ENCODE peak calls at places on chromosomes 2 and 18, in nine cellular contexts. One of them, this sample, is unnamed. For H3K36me3, the result is how much of the 10 kb centered on the place peaks cover.

GRCh38 chr2:158131919-158132566 is 30.4 kb downstream of the UPP2 start:
- DNase-seq in right lobe of liver: peak
- DNase-seq in pancreas: peak
- DNase-seq in astrocyte: no peak
- DNase-seq in right atrium auricular region: no peak
- DNase-seq in CD8-positive, alpha-beta memory T cell: no peak
- DNase-seq in Karpas-422: no peak
- DNase-seq in hepatocyte: peak
- DNase-seq in BJ: no peak
- DNase-seq in this sample: no peak

GRCh38 chr2:50444286-50444685 is 587.6 kb downstream of the NRXN1 start:
- DNase-seq in right lobe of liver: no peak
- DNase-seq in CD8-positive, alpha-beta memory T cell: no peak
- DNase-seq in right atrium auricular region: no peak
- DNase-seq in hepatocyte: no peak
- DNase-seq in astrocyte: peak
- DNase-seq in pancreas: no peak
- DNase-seq in Karpas-422: no peak
- DNase-seq in BJ: no peak
- DNase-seq in this sample: no peak

GRCh38 chr2:29309090-29310054 is 194.2 kb downstream of the CLIP4 start:
- DNase-seq in pancreas: peak
- DNase-seq in astrocyte: peak
- DNase-seq in CD8-positive, alpha-beta memory T cell: peak
- DNase-seq in right lobe of liver: no peak
- DNase-seq in right atrium auricular region: no peak
- DNase-seq in hepatocyte: peak
- DNase-seq in BJ: no peak
- DNase-seq in Karpas-422: peak
- DNase-seq in this sample: peak

GRCh38 chr2:68709421-68709911 is 25.1 kb upstream of the ARHGAP25 start:
- DNase-seq in right atrium auricular region: no peak
- DNase-seq in pancreas: no peak
- DNase-seq in hepatocyte: peak
- DNase-seq in BJ: no peak
- DNase-seq in CD8-positive, alpha-beta memory T cell: no peak
- DNase-seq in astrocyte: peak
- DNase-seq in right lobe of liver: no peak
- DNase-seq in Karpas-422: peak
- DNase-seq in this sample: peak

GRCh38 chr2:102061962-102062795 is 70.4 kb downstream of the IL1R2 start:
- DNase-seq in pancreas: no peak
- DNase-seq in right lobe of liver: no peak
- DNase-seq in CD8-positive, alpha-beta memory T cell: no peak
- DNase-seq in right atrium auricular region: no peak
- DNase-seq in hepatocyte: no peak
- DNase-seq in Karpas-422: no peak
- DNase-seq in BJ: no peak
- DNase-seq in astrocyte: peak
- DNase-seq in this sample: peak

GRCh38 chr2:157441072-157441454 is 2.8 kb downstream of the CYTIP start:
- DNase-seq in hepatocyte: no peak
- DNase-seq in astrocyte: no peak
- DNase-seq in Karpas-422: peak
- DNase-seq in pancreas: no peak
- DNase-seq in right lobe of liver: no peak
- DNase-seq in right atrium auricular region: no peak
- DNase-seq in BJ: no peak
- DNase-seq in CD8-positive, alpha-beta memory T cell: no peak
- DNase-seq in this sample: peak

GRCh38 chr18:46402945-46403344 is 254.1 kb downstream of the LOXHD1 start:
- DNase-seq in astrocyte: no peak
- DNase-seq in right atrium auricular region: no peak
- DNase-seq in CD8-positive, alpha-beta memory T cell: no peak
- DNase-seq in hepatocyte: no peak
- DNase-seq in BJ: no peak
- DNase-seq in Karpas-422: no peak
- DNase-seq in right lobe of liver: no peak
- DNase-seq in pancreas: no peak
- DNase-seq in this sample: no peak

GRCh38 chr2:237594514-237594871 is 4.0 kb upstream of the RAB17 start:
- DNase-seq in hepatocyte: peak
- DNase-seq in CD8-positive, alpha-beta memory T cell: no peak
- DNase-seq in right atrium auricular region: no peak
- DNase-seq in astrocyte: no peak
- DNase-seq in pancreas: no peak
- DNase-seq in BJ: no peak
- DNase-seq in right lobe of liver: no peak
- DNase-seq in Karpas-422: no peak
- DNase-seq in this sample: peak

GRCh38 chr18:61216086-61216485 is 117.1 kb upstream of the CDH20 start:
- DNase-seq in right atrium auricular region: no peak
- DNase-seq in hepatocyte: no peak
- DNase-seq in BJ: no peak
- DNase-seq in pancreas: no peak
- DNase-seq in astrocyte: no peak
- DNase-seq in right lobe of liver: no peak
- DNase-seq in CD8-positive, alpha-beta memory T cell: no peak
- DNase-seq in Karpas-422: no peak
- DNase-seq in this sample: no peak

GRCh38 chr2:127015106-127015910 is 91.6 kb downstream of the BIN1 start:
- DNase-seq in astrocyte: peak
- DNase-seq in hepatocyte: no peak
- DNase-seq in CD8-positive, alpha-beta memory T cell: no peak
- DNase-seq in Karpas-422: no peak
- DNase-seq in right atrium auricular region: no peak
- DNase-seq in right lobe of liver: no peak
- DNase-seq in pancreas: no peak
- DNase-seq in BJ: no peak
- DNase-seq in this sample: no peak

GRCh38 chr2:30684546-30684945 is 122.7 kb downstream of the CAPN13 start:
- DNase-seq in right atrium auricular region: no peak
- DNase-seq in astrocyte: no peak
- DNase-seq in right lobe of liver: no peak
- DNase-seq in Karpas-422: no peak
- DNase-seq in CD8-positive, alpha-beta memory T cell: no peak
- DNase-seq in pancreas: no peak
- DNase-seq in hepatocyte: no peak
- DNase-seq in BJ: no peak
- DNase-seq in this sample: no peak

DNA sequence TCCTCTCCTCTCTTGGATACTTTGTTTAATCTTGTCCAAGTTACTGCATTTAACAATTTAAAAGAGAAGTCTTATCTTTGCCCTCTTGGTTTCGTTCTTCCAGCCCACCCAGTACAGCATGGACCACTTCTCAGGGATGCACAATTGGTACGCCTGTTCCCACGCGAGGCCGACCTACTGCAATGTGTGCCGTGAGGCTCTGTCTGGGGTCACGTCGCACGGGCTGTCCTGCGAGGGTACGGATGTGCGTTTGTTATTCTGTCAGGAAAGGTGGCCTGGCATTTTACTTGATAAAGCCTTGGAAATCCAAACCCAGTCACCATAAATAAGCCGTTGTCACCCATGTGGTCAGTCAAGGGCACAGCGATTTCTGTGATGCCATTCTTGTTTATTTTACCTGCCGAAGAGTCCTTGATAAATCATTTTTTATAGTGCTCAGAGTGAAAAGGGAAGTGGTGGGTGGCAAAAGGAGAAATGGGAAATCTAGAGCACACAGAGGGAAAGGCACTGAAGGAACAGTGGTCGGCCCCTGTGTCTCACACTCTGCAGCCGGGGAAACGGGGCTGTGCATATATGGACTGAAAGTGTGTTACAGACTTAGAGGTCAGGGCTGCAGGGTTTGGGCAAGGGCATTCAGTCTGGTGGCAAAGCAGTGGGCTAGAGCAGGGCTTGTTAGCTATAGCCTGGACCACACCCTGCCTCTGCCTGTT is 80.5 kb downstream of the DGKD start:
- DNase-seq in CD8-positive, alpha-beta memory T cell: no peak
- DNase-seq in right atrium auricular region: no peak
- DNase-seq in astrocyte: no peak
- DNase-seq in BJ: no peak
- DNase-seq in right lobe of liver: no peak
- DNase-seq in hepatocyte: no peak
- DNase-seq in pancreas: no peak
- DNase-seq in Karpas-422: no peak
- DNase-seq in this sample: no peak
- H3K36me3 ChIP-seq in CD8-positive, alpha-beta memory T cell: under half
- H3K36me3 ChIP-seq in right atrium auricular region: under half
- H3K36me3 ChIP-seq in astrocyte: under half
- H3K36me3 ChIP-seq in BJ: under half
- H3K36me3 ChIP-seq in right lobe of liver: under half
- H3K36me3 ChIP-seq in hepatocyte: under half
- H3K36me3 ChIP-seq in pancreas: under half
- H3K36me3 ChIP-seq in Karpas-422: under half
- H3K36me3 ChIP-seq in this sample: under half

GRCh38 chr2:105886029-105886454 is 141.3 kb downstream of the NCK2 start:
- DNase-seq in right lobe of liver: no peak
- DNase-seq in right atrium auricular region: peak
- DNase-seq in CD8-positive, alpha-beta memory T cell: no peak
- DNase-seq in astrocyte: peak
- DNase-seq in Karpas-422: no peak
- DNase-seq in BJ: peak
- DNase-seq in pancreas: no peak
- DNase-seq in hepatocyte: no peak
- DNase-seq in this sample: no peak

GRCh38 chr2:105882920-105883319 is 138.2 kb downstream of the NCK2 start:
- DNase-seq in right lobe of liver: no peak
- DNase-seq in CD8-positive, alpha-beta memory T cell: no peak
- DNase-seq in pancreas: no peak
- DNase-seq in Karpas-422: no peak
- DNase-seq in astrocyte: no peak
- DNase-seq in hepatocyte: no peak
- DNase-seq in BJ: no peak
- DNase-seq in right atrium auricular region: no peak
- DNase-seq in this sample: no peak

GRCh38 chr2:105885456-105885855 is 140.7 kb downstream of the NCK2 start:
- DNase-seq in astrocyte: no peak
- DNase-seq in right atrium auricular region: no peak
- DNase-seq in CD8-positive, alpha-beta memory T cell: no peak
- DNase-seq in hepatocyte: no peak
- DNase-seq in Karpas-422: no peak
- DNase-seq in right lobe of liver: no peak
- DNase-seq in BJ: no peak
- DNase-seq in pancreas: no peak
- DNase-seq in this sample: no peak

GRCh38 chr2:105886680-105887079 is 142.0 kb downstream of the NCK2 start:
- DNase-seq in astrocyte: no peak
- DNase-seq in pancreas: no peak
- DNase-seq in right atrium auricular region: no peak
- DNase-seq in hepatocyte: no peak
- DNase-seq in BJ: no peak
- DNase-seq in right lobe of liver: no peak
- DNase-seq in Karpas-422: no peak
- DNase-seq in CD8-positive, alpha-beta memory T cell: no peak
- DNase-seq in this sample: no peak

GRCh38 chr2:105883911-105884694 is 139.4 kb downstream of the NCK2 start:
- DNase-seq in hepatocyte: no peak
- DNase-seq in CD8-positive, alpha-beta memory T cell: no peak
- DNase-seq in pancreas: no peak
- DNase-seq in BJ: no peak
- DNase-seq in right atrium auricular region: peak
- DNase-seq in right lobe of liver: no peak
- DNase-seq in Karpas-422: no peak
- DNase-seq in astrocyte: no peak
- DNase-seq in this sample: no peak
- H3K36me3 ChIP-seq in hepatocyte: under half
- H3K36me3 ChIP-seq in CD8-positive, alpha-beta memory T cell: under half
- H3K36me3 ChIP-seq in pancreas: under half
- H3K36me3 ChIP-seq in BJ: under half
- H3K36me3 ChIP-seq in right atrium auricular region: under half
- H3K36me3 ChIP-seq in right lobe of liver: under half
- H3K36me3 ChIP-seq in Karpas-422: under half
- H3K36me3 ChIP-seq in astrocyte: under half
- H3K36me3 ChIP-seq in this sample: under half

GRCh38 chr2:233275223-233275622 is 23.8 kb downstream of the ATG16L1 start:
- DNase-seq in hepatocyte: no peak
- DNase-seq in BJ: no peak
- DNase-seq in CD8-positive, alpha-beta memory T cell: no peak
- DNase-seq in astrocyte: no peak
- DNase-seq in right atrium auricular region: no peak
- DNase-seq in pancreas: no peak
- DNase-seq in right lobe of liver: no peak
- DNase-seq in Karpas-422: no peak
- DNase-seq in this sample: no peak

GRCh38 chr2:233281553-233281952 is 26.1 kb upstream of the SAG start:
- DNase-seq in right atrium auricular region: no peak
- DNase-seq in Karpas-422: no peak
- DNase-seq in right lobe of liver: no peak
- DNase-seq in hepatocyte: no peak
- DNase-seq in CD8-positive, alpha-beta memory T cell: no peak
- DNase-seq in astrocyte: no peak
- DNase-seq in BJ: no peak
- DNase-seq in pancreas: no peak
- DNase-seq in this sample: no peak

GRCh38 chr2:233281986-233282603 is 25.5 kb upstream of the SAG start:
- DNase-seq in Karpas-422: no peak
- DNase-seq in CD8-positive, alpha-beta memory T cell: no peak
- DNase-seq in astrocyte: no peak
- DNase-seq in right atrium auricular region: no peak
- DNase-seq in BJ: no peak
- DNase-seq in right lobe of liver: no peak
- DNase-seq in pancreas: no peak
- DNase-seq in hepatocyte: no peak
- DNase-seq in this sample: no peak

GRCh38 chr2:233280114-233280693 is 27.4 kb upstream of the SAG start:
- DNase-seq in hepatocyte: no peak
- DNase-seq in pancreas: no peak
- DNase-seq in BJ: no peak
- DNase-seq in astrocyte: no peak
- DNase-seq in CD8-positive, alpha-beta memory T cell: no peak
- DNase-seq in Karpas-422: no peak
- DNase-seq in right atrium auricular region: no peak
- DNase-seq in right lobe of liver: no peak
- DNase-seq in this sample: no peak

DNA sequence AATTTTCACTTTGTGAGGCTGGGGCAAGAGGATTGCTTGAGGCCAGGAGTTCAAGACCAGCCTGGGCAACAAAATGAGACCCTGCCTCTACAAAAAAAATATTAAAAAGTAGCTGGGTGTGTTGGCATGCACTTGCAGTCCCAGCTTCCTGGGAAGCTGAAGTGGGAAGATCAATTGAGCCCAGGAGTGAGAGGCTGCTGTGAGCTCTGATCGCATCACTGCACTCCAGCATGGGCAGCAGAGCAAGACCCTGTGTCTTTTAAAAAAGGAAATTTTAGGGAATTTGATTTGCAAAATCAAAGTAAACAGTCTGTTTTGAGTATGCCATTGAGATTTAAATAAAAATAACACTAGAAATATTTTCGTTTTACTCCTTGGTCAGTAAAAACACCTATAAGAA is 27.4 kb downstream of the ATG16L1 start:
- DNase-seq in hepatocyte: no peak
- DNase-seq in BJ: no peak
- DNase-seq in right atrium auricular region: no peak
- DNase-seq in right lobe of liver: no peak
- DNase-seq in astrocyte: no peak
- DNase-seq in pancreas: no peak
- DNase-seq in Karpas-422: no peak
- DNase-seq in CD8-positive, alpha-beta memory T cell: no peak
- DNase-seq in this sample: no peak
- H3K36me3 ChIP-seq in hepatocyte: under half
- H3K36me3 ChIP-seq in BJ: under half
- H3K36me3 ChIP-seq in right atrium auricular region: half or more
- H3K36me3 ChIP-seq in right lobe of liver: half or more
- H3K36me3 ChIP-seq in astrocyte: half or more
- H3K36me3 ChIP-seq in pancreas: under half
- H3K36me3 ChIP-seq in Karpas-422: half or more
- H3K36me3 ChIP-seq in CD8-positive, alpha-beta memory T cell: half or more
- H3K36me3 ChIP-seq in this sample: under half

GRCh38 chr2:53881360-53881759 is 21.6 kb upstream of the GPR75 start:
- DNase-seq in CD8-positive, alpha-beta memory T cell: no peak
- DNase-seq in Karpas-422: no peak
- DNase-seq in pancreas: no peak
- DNase-seq in right atrium auricular region: no peak
- DNase-seq in hepatocyte: no peak
- DNase-seq in astrocyte: no peak
- DNase-seq in BJ: no peak
- DNase-seq in right lobe of liver: no peak
- DNase-seq in this sample: no peak
- H3K36me3 ChIP-seq in CD8-positive, alpha-beta memory T cell: under half
- H3K36me3 ChIP-seq in Karpas-422: half or more
- H3K36me3 ChIP-seq in pancreas: under half
- H3K36me3 ChIP-seq in right atrium auricular region: under half
- H3K36me3 ChIP-seq in hepatocyte: under half
- H3K36me3 ChIP-seq in astrocyte: under half
- H3K36me3 ChIP-seq in BJ: under half
- H3K36me3 ChIP-seq in right lobe of liver: under half
- H3K36me3 ChIP-seq in this sample: under half